ENCODE peak calls at places on chromosomes 2 and 18, in four cellular contexts. One of them, this sample, is unnamed.
A peak's percentile ranks its signal among the peaks of the same experiment; 100 is the strongest.

GRCh38 chr2:110116033-110116710 is 550 bp upstream of the MALL start:
- DNase-seq in GM23338: peak; percentile 72
- DNase-seq in CD8-positive, alpha-beta memory T cell: no peak
- DNase-seq in mucosa of descending colon: peak; percentile 42
- DNase-seq in this sample: no peak

GRCh38 chr2:54995553-54995952 is 54.7 kb downstream of the RTN4 start:
- DNase-seq in GM23338: no peak
- DNase-seq in CD8-positive, alpha-beta memory T cell: no peak
- DNase-seq in mucosa of descending colon: no peak
- DNase-seq in this sample: no peak

GRCh38 chr2:154720642-154721041 is 22.1 kb downstream of the KCNJ3 start:
- DNase-seq in GM23338: no peak
- DNase-seq in CD8-positive, alpha-beta memory T cell: no peak
- DNase-seq in mucosa of descending colon: no peak
- DNase-seq in this sample: no peak

GRCh38 chr18:51196116-51196810 is 1.2 kb downstream of the MEX3C start:
- DNase-seq in GM23338: no peak
- DNase-seq in CD8-positive, alpha-beta memory T cell: peak; percentile 47
- DNase-seq in mucosa of descending colon: peak; percentile 55
- DNase-seq in this sample: peak; percentile 52

GRCh38 chr2:239246723-239247122 is 154.1 kb downstream of the HDAC4 start:
- DNase-seq in GM23338: no peak
- DNase-seq in CD8-positive, alpha-beta memory T cell: no peak
- DNase-seq in mucosa of descending colon: peak; percentile 54
- DNase-seq in this sample: no peak

GRCh38 chr18:58867281-58867961 is 2.7 kb downstream of the ZNF532 start:
- DNase-seq in GM23338: peak; percentile 86
- DNase-seq in CD8-positive, alpha-beta memory T cell: no peak
- DNase-seq in mucosa of descending colon: no peak
- DNase-seq in this sample: no peak

GRCh38 chr18:36572135-36572856 is 256.5 kb downstream of the TPGS2 start:
- DNase-seq in GM23338: peak; percentile 72
- DNase-seq in CD8-positive, alpha-beta memory T cell: no peak
- DNase-seq in mucosa of descending colon: peak; percentile 82
- DNase-seq in this sample: no peak

GRCh38 chr18:22471546-22472131 is 53.9 kb upstream of the CTAGE1 start:
- DNase-seq in GM23338: no peak
- DNase-seq in CD8-positive, alpha-beta memory T cell: no peak
- DNase-seq in mucosa of descending colon: no peak
- DNase-seq in this sample: no peak

GRCh38 chr18:48409591-48410094 is 460 bp upstream of the ZBTB7C start:
- DNase-seq in GM23338: peak; percentile 49
- DNase-seq in CD8-positive, alpha-beta memory T cell: no peak
- DNase-seq in mucosa of descending colon: peak; percentile 23
- DNase-seq in this sample: no peak

GRCh38 chr2:46481541-46482193 is 2.3 kb downstream of the TMEM247 start:
- DNase-seq in GM23338: no peak
- DNase-seq in CD8-positive, alpha-beta memory T cell: no peak
- DNase-seq in mucosa of descending colon: no peak
- DNase-seq in this sample: no peak

GRCh38 chr2:177598321-177598922 is 205.8 kb downstream of the AGPS start:
- DNase-seq in GM23338: no peak
- DNase-seq in CD8-positive, alpha-beta memory T cell: no peak
- DNase-seq in mucosa of descending colon: peak; percentile 13
- DNase-seq in this sample: peak; percentile 67

GRCh38 chr2:173991857-173992588 is 26.9 kb upstream of the SP3 start:
- DNase-seq in GM23338: no peak
- DNase-seq in CD8-positive, alpha-beta memory T cell: no peak
- DNase-seq in mucosa of descending colon: peak; percentile 34
- DNase-seq in this sample: no peak

GRCh38 chr2:5839563-5839962 is 147.4 kb downstream of the SOX11 start:
- DNase-seq in GM23338: no peak
- DNase-seq in CD8-positive, alpha-beta memory T cell: no peak
- DNase-seq in mucosa of descending colon: no peak
- DNase-seq in this sample: no peak

GRCh38 chr2:174759381-174760064 is 4.7 kb downstream of the CHRNA1 start:
- DNase-seq in GM23338: no peak
- DNase-seq in CD8-positive, alpha-beta memory T cell: no peak
- DNase-seq in mucosa of descending colon: peak; percentile 75
- DNase-seq in this sample: no peak

GRCh38 chr18:59715966-59716369 is 18.7 kb upstream of the CCBE1 start:
- DNase-seq in GM23338: no peak
- DNase-seq in CD8-positive, alpha-beta memory T cell: no peak
- DNase-seq in mucosa of descending colon: no peak
- DNase-seq in this sample: no peak

GRCh38 chr2:196258407-196258806 is 87.0 kb upstream of the STK17B start:
- DNase-seq in GM23338: no peak
- DNase-seq in CD8-positive, alpha-beta memory T cell: no peak
- DNase-seq in mucosa of descending colon: no peak
- DNase-seq in this sample: no peak

GRCh38 chr2:196262606-196263005 is 91.2 kb upstream of the STK17B start:
- DNase-seq in GM23338: no peak
- DNase-seq in CD8-positive, alpha-beta memory T cell: no peak
- DNase-seq in mucosa of descending colon: no peak
- DNase-seq in this sample: no peak

GRCh38 chr2:196259507-196260481 is 88.4 kb upstream of the STK17B start:
- DNase-seq in GM23338: no peak
- DNase-seq in CD8-positive, alpha-beta memory T cell: no peak
- DNase-seq in mucosa of descending colon: no peak
- DNase-seq in this sample: no peak

GRCh38 chr2:196263181-196263747 is 91.9 kb upstream of the STK17B start:
- DNase-seq in GM23338: no peak
- DNase-seq in CD8-positive, alpha-beta memory T cell: peak; percentile 67
- DNase-seq in mucosa of descending colon: peak; percentile 38
- DNase-seq in this sample: no peak

GRCh38 chr2:196260546-196260945 is 89.2 kb upstream of the STK17B start:
- DNase-seq in GM23338: no peak
- DNase-seq in CD8-positive, alpha-beta memory T cell: no peak
- DNase-seq in mucosa of descending colon: no peak
- DNase-seq in this sample: no peak
- H3K4me3 ChIP-seq in GM23338: no peak overlapping the region
- H3K4me3 ChIP-seq in CD8-positive, alpha-beta memory T cell: peak overlapping the region; percentile 60
- H3K4me3 ChIP-seq in mucosa of descending colon: no peak overlapping the region
- H3K4me3 ChIP-seq in this sample: no peak overlapping the region

GRCh38 chr2:100238471-100238870 is 83.8 kb downstream of the LONRF2 start:
- DNase-seq in GM23338: no peak
- DNase-seq in CD8-positive, alpha-beta memory T cell: no peak
- DNase-seq in mucosa of descending colon: no peak
- DNase-seq in this sample: no peak
- H3K4me3 ChIP-seq in GM23338: no peak overlapping the region
- H3K4me3 ChIP-seq in CD8-positive, alpha-beta memory T cell: no peak overlapping the region
- H3K4me3 ChIP-seq in mucosa of descending colon: no peak overlapping the region
- H3K4me3 ChIP-seq in this sample: no peak overlapping the region

GRCh38 chr18:32468147-32468845 is 2.4 kb downstream of the GAREM1 start:
- DNase-seq in GM23338: no peak
- DNase-seq in CD8-positive, alpha-beta memory T cell: no peak
- DNase-seq in mucosa of descending colon: peak; percentile 6
- DNase-seq in this sample: no peak
- H3K4me3 ChIP-seq in GM23338: no peak overlapping the region
- H3K4me3 ChIP-seq in CD8-positive, alpha-beta memory T cell: no peak overlapping the region
- H3K4me3 ChIP-seq in mucosa of descending colon: no peak overlapping the region
- H3K4me3 ChIP-seq in this sample: peak overlapping the region; percentile 54

DNA sequence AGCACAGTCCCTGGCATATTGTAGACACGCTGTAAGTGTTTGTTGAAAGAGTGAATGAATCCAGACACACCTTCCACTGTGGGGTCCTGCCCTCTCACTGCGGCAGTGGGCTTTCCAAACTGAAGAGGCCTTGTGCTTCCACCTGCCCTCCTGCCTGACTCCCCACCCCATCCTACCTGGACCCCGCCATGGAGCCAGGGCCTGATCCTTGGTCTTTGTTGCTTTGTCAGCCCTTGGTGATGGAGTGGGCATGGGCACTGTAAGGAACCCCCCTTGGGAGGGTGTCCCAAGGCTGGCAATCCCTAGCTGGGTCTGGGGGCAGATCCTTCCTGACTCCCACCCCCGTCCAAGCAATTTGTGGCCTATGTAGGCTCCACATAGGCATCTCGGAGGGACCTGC is 33.1 kb downstream of the KLHL29 start:
- DNase-seq in GM23338: no peak
- DNase-seq in CD8-positive, alpha-beta memory T cell: no peak
- DNase-seq in mucosa of descending colon: no peak
- DNase-seq in this sample: no peak
- H3K4me3 ChIP-seq in GM23338: no peak overlapping the region
- H3K4me3 ChIP-seq in CD8-positive, alpha-beta memory T cell: no peak overlapping the region
- H3K4me3 ChIP-seq in mucosa of descending colon: no peak overlapping the region
- H3K4me3 ChIP-seq in this sample: no peak overlapping the region

GRCh38 chr2:142878061-142878741 is 737 bp downstream of the KYNU start:
- DNase-seq in GM23338: no peak
- DNase-seq in CD8-positive, alpha-beta memory T cell: no peak
- DNase-seq in mucosa of descending colon: no peak
- DNase-seq in this sample: no peak
- H3K4me3 ChIP-seq in GM23338: no peak overlapping the region
- H3K4me3 ChIP-seq in CD8-positive, alpha-beta memory T cell: no peak overlapping the region
- H3K4me3 ChIP-seq in mucosa of descending colon: no peak overlapping the region
- H3K4me3 ChIP-seq in this sample: peak overlapping the region; percentile 33

DNA sequence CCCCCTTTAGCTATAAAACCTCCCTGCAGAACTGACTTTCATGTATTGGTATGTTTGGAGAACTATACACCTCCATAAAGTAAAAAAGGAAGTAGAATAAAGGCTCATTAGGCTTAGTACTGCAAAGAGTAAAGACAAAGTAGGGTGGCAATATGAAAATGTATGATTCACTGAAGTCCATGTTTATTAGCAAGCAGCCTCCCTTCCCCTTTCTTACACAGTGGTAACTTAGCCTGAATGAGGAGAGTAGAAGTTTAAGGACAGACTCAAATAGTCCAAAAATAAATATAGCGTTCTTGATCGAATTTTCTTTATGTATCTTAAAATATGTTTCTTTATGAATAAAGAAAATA is 1.5 kb downstream of the ZNF804A start:
- DNase-seq in GM23338: no peak
- DNase-seq in CD8-positive, alpha-beta memory T cell: no peak
- DNase-seq in mucosa of descending colon: no peak
- DNase-seq in this sample: no peak
- H3K4me3 ChIP-seq in GM23338: no peak overlapping the region
- H3K4me3 ChIP-seq in CD8-positive, alpha-beta memory T cell: no peak overlapping the region
- H3K4me3 ChIP-seq in mucosa of descending colon: no peak overlapping the region
- H3K4me3 ChIP-seq in this sample: peak overlapping the region; percentile 58

DNA sequence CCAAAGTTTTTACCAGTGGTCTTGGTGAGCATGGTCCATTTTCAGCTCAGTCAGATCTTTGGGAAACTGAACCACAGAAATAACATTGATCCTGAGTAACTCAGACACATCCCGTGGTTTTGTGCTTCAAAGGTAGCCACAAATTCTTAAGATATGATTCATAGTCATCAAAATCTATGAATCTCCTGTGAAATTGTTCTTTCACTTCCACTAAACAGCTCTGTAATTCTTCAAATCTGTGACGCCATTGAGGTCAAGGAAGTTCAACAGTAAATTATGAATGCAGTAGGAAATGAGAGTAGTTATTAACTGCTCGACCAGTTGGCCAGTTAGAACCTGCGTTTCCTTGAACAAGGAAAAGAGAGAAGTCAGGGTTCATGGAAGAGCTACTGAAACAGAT is 147.2 kb downstream of the IRS1 start:
- DNase-seq in GM23338: no peak
- DNase-seq in CD8-positive, alpha-beta memory T cell: no peak
- DNase-seq in mucosa of descending colon: no peak
- DNase-seq in this sample: no peak
- H3K4me3 ChIP-seq in GM23338: no peak overlapping the region
- H3K4me3 ChIP-seq in CD8-positive, alpha-beta memory T cell: no peak overlapping the region
- H3K4me3 ChIP-seq in mucosa of descending colon: no peak overlapping the region
- H3K4me3 ChIP-seq in this sample: no peak overlapping the region

GRCh38 chr2:98027535-98027934 is 31.8 kb upstream of the TMEM131 start:
- DNase-seq in GM23338: no peak
- DNase-seq in CD8-positive, alpha-beta memory T cell: no peak
- DNase-seq in mucosa of descending colon: no peak
- DNase-seq in this sample: no peak

GRCh38 chr2:98026927-98027522 is 31.3 kb upstream of the TMEM131 start:
- DNase-seq in GM23338: no peak
- DNase-seq in CD8-positive, alpha-beta memory T cell: no peak
- DNase-seq in mucosa of descending colon: no peak
- DNase-seq in this sample: no peak

GRCh38 chr2:98027955-98028593 is 32.3 kb upstream of the TMEM131 start:
- DNase-seq in GM23338: no peak
- DNase-seq in CD8-positive, alpha-beta memory T cell: no peak
- DNase-seq in mucosa of descending colon: no peak
- DNase-seq in this sample: no peak

GRCh38 chr2:98025481-98026037 is 29.8 kb upstream of the TMEM131 start:
- DNase-seq in GM23338: no peak
- DNase-seq in CD8-positive, alpha-beta memory T cell: no peak
- DNase-seq in mucosa of descending colon: no peak
- DNase-seq in this sample: no peak

GRCh38 chr2:98026292-98026691 is 30.5 kb upstream of the TMEM131 start:
- DNase-seq in GM23338: no peak
- DNase-seq in CD8-positive, alpha-beta memory T cell: no peak
- DNase-seq in mucosa of descending colon: no peak
- DNase-seq in this sample: no peak
- H3K4me3 ChIP-seq in GM23338: no peak overlapping the region
- H3K4me3 ChIP-seq in CD8-positive, alpha-beta memory T cell: no peak overlapping the region
- H3K4me3 ChIP-seq in mucosa of descending colon: no peak overlapping the region
- H3K4me3 ChIP-seq in this sample: no peak overlapping the region

GRCh38 chr2:428591-428990 is 140.7 kb upstream of the ALKAL2 start:
- DNase-seq in GM23338: no peak
- DNase-seq in CD8-positive, alpha-beta memory T cell: no peak
- DNase-seq in mucosa of descending colon: no peak
- DNase-seq in this sample: no peak

GRCh38 chr2:429142-429541 is 141.3 kb upstream of the ALKAL2 start:
- DNase-seq in GM23338: no peak
- DNase-seq in CD8-positive, alpha-beta memory T cell: no peak
- DNase-seq in mucosa of descending colon: no peak
- DNase-seq in this sample: no peak

GRCh38 chr2:433216-433615 is 145.3 kb upstream of the ALKAL2 start:
- DNase-seq in GM23338: no peak
- DNase-seq in CD8-positive, alpha-beta memory T cell: no peak
- DNase-seq in mucosa of descending colon: no peak
- DNase-seq in this sample: no peak

GRCh38 chr2:430280-431040 is 142.6 kb upstream of the ALKAL2 start:
- DNase-seq in GM23338: no peak
- DNase-seq in CD8-positive, alpha-beta memory T cell: no peak
- DNase-seq in mucosa of descending colon: no peak
- DNase-seq in this sample: no peak

GRCh38 chr2:429575-430254 is 141.8 kb upstream of the ALKAL2 start:
- DNase-seq in GM23338: no peak
- DNase-seq in CD8-positive, alpha-beta memory T cell: peak; percentile 37
- DNase-seq in mucosa of descending colon: peak; percentile 20
- DNase-seq in this sample: no peak
- H3K4me3 ChIP-seq in GM23338: no peak overlapping the region
- H3K4me3 ChIP-seq in CD8-positive, alpha-beta memory T cell: peak overlapping the region; percentile 59
- H3K4me3 ChIP-seq in mucosa of descending colon: no peak overlapping the region
- H3K4me3 ChIP-seq in this sample: no peak overlapping the region

DNA sequence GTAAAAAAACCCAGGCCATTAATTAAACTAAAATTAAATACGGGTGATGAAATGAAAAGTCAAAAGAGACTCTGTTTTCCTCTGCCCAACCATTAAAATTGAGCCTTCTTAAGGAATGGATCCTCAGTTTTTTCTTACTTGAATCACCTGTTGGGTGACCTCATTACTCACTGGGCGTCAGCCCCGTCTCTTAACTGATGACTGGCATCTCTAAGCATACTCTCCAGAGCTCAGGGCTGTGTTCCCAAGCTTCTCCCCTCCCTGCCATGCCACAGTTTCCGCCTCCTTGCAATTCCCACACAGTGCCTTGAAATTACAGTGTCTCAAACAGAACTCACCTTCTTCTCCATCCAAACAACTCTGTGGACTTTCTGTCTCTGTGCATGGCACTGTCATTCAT is 421.1 kb upstream of the CELF4 start:
- DNase-seq in GM23338: no peak
- DNase-seq in CD8-positive, alpha-beta memory T cell: no peak
- DNase-seq in mucosa of descending colon: no peak
- DNase-seq in this sample: no peak
- H3K4me3 ChIP-seq in GM23338: no peak overlapping the region
- H3K4me3 ChIP-seq in CD8-positive, alpha-beta memory T cell: no peak overlapping the region
- H3K4me3 ChIP-seq in mucosa of descending colon: no peak overlapping the region
- H3K4me3 ChIP-seq in this sample: no peak overlapping the region

This sample was measured in left lung.